ENCODE peak calls at places on chromosomes 2 and 18, in four cellular contexts. One of them, this sample, is unnamed.

GRCh38 chr2:10103179-10103578 is 19.4 kb upstream of the RRM2 start:
- DNase-seq in mesenteric fat pad: no peak
- DNase-seq in colonic mucosa: no peak
- DNase-seq in C1 segment of cervical spinal cord: no peak
- DNase-seq in this sample: no peak

GRCh38 chr2:54559593-54560145 is 103.5 kb downstream of the SPTBN1 start:
- DNase-seq in colonic mucosa: no peak
- DNase-seq in C1 segment of cervical spinal cord: no peak
- DNase-seq in mesenteric fat pad: no peak
- DNase-seq in this sample: no peak

GRCh38 chr2:100924520-100925451 is 77.3 kb upstream of the RPL31 start:
- DNase-seq in mesenteric fat pad: no peak
- DNase-seq in colonic mucosa: peak
- DNase-seq in C1 segment of cervical spinal cord: no peak
- DNase-seq in this sample: no peak

GRCh38 chr2:48566582-48566981 is 36.6 kb downstream of the STON1 start:
- DNase-seq in mesenteric fat pad: no peak
- DNase-seq in C1 segment of cervical spinal cord: no peak
- DNase-seq in colonic mucosa: no peak
- DNase-seq in this sample: no peak

GRCh38 chr2:7826656-7827055 is 855.2 kb upstream of the ID2 start:
- DNase-seq in C1 segment of cervical spinal cord: no peak
- DNase-seq in colonic mucosa: no peak
- DNase-seq in mesenteric fat pad: no peak
- DNase-seq in this sample: no peak

GRCh38 chr2:180960982-180961381 is 19.4 kb upstream of the UBE2E3 start:
- DNase-seq in C1 segment of cervical spinal cord: no peak
- DNase-seq in mesenteric fat pad: no peak
- DNase-seq in colonic mucosa: no peak
- DNase-seq in this sample: no peak

GRCh38 chr2:173049732-173050314 is 25.8 kb upstream of the MAP3K20 start:
- DNase-seq in colonic mucosa: no peak
- DNase-seq in mesenteric fat pad: no peak
- DNase-seq in C1 segment of cervical spinal cord: no peak
- DNase-seq in this sample: no peak

GRCh38 chr2:166375205-166375735 is 474 bp downstream of the SCN9A start:
- DNase-seq in mesenteric fat pad: no peak
- DNase-seq in colonic mucosa: peak
- DNase-seq in C1 segment of cervical spinal cord: no peak
- DNase-seq in this sample: no peak

GRCh38 chr2:17313261-17313660 is 205.0 kb downstream of the RAD51AP2 start:
- DNase-seq in mesenteric fat pad: no peak
- DNase-seq in C1 segment of cervical spinal cord: no peak
- DNase-seq in colonic mucosa: no peak
- DNase-seq in this sample: no peak

GRCh38 chr2:196068271-196069209 is at the start of gene DNAH7:
- DNase-seq in mesenteric fat pad: peak
- DNase-seq in colonic mucosa: peak
- DNase-seq in C1 segment of cervical spinal cord: peak
- DNase-seq in this sample: peak

GRCh38 chr2:190538201-190538600 is 3.7 kb upstream of the NEMP2 start:
- DNase-seq in colonic mucosa: no peak
- DNase-seq in mesenteric fat pad: no peak
- DNase-seq in C1 segment of cervical spinal cord: no peak
- DNase-seq in this sample: no peak

GRCh38 chr18:47050468-47050867 is 15.0 kb upstream of the ELOA2 start:
- DNase-seq in mesenteric fat pad: no peak
- DNase-seq in C1 segment of cervical spinal cord: no peak
- DNase-seq in colonic mucosa: peak
- DNase-seq in this sample: peak

GRCh38 chr2:147405651-147406050 is 439.2 kb upstream of the ACVR2A start:
- DNase-seq in C1 segment of cervical spinal cord: no peak
- DNase-seq in mesenteric fat pad: no peak
- DNase-seq in colonic mucosa: no peak
- DNase-seq in this sample: no peak

GRCh38 chr2:180599804-180600203 is 380.6 kb upstream of the UBE2E3 start:
- DNase-seq in C1 segment of cervical spinal cord: no peak
- DNase-seq in mesenteric fat pad: no peak
- DNase-seq in colonic mucosa: no peak
- DNase-seq in this sample: no peak

GRCh38 chr2:181304011-181304844 is 153.0 kb upstream of the ITGA4 start:
- DNase-seq in colonic mucosa: no peak
- DNase-seq in mesenteric fat pad: no peak
- DNase-seq in C1 segment of cervical spinal cord: no peak
- DNase-seq in this sample: no peak

GRCh38 chr2:83069724-83070123 is 1389.4 kb downstream of the SUCLG1 start:
- DNase-seq in colonic mucosa: peak
- DNase-seq in mesenteric fat pad: no peak
- DNase-seq in C1 segment of cervical spinal cord: no peak
- DNase-seq in this sample: no peak

GRCh38 chr18:56028514-56028913 is 440.5 kb upstream of the TCF4 start:
- DNase-seq in colonic mucosa: no peak
- DNase-seq in mesenteric fat pad: no peak
- DNase-seq in C1 segment of cervical spinal cord: no peak
- DNase-seq in this sample: no peak

GRCh38 chr18:32439802-32440201 is 30.9 kb downstream of the GAREM1 start:
- DNase-seq in mesenteric fat pad: no peak
- DNase-seq in colonic mucosa: peak
- DNase-seq in C1 segment of cervical spinal cord: no peak
- DNase-seq in this sample: no peak

GRCh38 chr2:1738163-1738562 is 6.2 kb downstream of the PXDN start:
- DNase-seq in mesenteric fat pad: no peak
- DNase-seq in C1 segment of cervical spinal cord: no peak
- DNase-seq in colonic mucosa: peak
- DNase-seq in this sample: no peak

GRCh38 chr2:134988994-134989605 is 58.1 kb downstream of the MAP3K19 start:
- DNase-seq in colonic mucosa: no peak
- DNase-seq in C1 segment of cervical spinal cord: no peak
- DNase-seq in mesenteric fat pad: no peak
- DNase-seq in this sample: no peak

GRCh38 chr2:48043746-48044145 is 137.4 kb upstream of the FBXO11 start:
- DNase-seq in colonic mucosa: no peak
- DNase-seq in C1 segment of cervical spinal cord: no peak
- DNase-seq in mesenteric fat pad: no peak
- DNase-seq in this sample: no peak

GRCh38 chr2:234559609-234560008 is 62.7 kb upstream of the ARL4C start:
- DNase-seq in C1 segment of cervical spinal cord: no peak
- DNase-seq in colonic mucosa: no peak
- DNase-seq in mesenteric fat pad: no peak
- DNase-seq in this sample: no peak

GRCh38 chr2:214233164-214233563 is 177.7 kb upstream of the VWC2L start:
- DNase-seq in mesenteric fat pad: no peak
- DNase-seq in C1 segment of cervical spinal cord: no peak
- DNase-seq in colonic mucosa: no peak
- DNase-seq in this sample: no peak

GRCh38 chr2:25885933-25886332 is 7.6 kb upstream of the ASXL2 start:
- DNase-seq in C1 segment of cervical spinal cord: no peak
- DNase-seq in colonic mucosa: no peak
- DNase-seq in mesenteric fat pad: no peak
- DNase-seq in this sample: no peak